ENCODE peak calls at places on chromosomes 2 and 18, in nine cellular contexts. Y is PC-9; H is dorsolateral prefrontal cortex; N is kidney epithelial cell; K is NB4; J is CD4-positive, alpha-beta T cell; F is prostate gland; L is GM13977; V is GM12864. X is an unnamed sample.

GRCh38 chr2:222318026-222318711 is 19.4 kb upstream of the PAX3 start:
- DNase-seq in N (peak), K (peak), V (no peak), H (no peak), Y (peak), F (peak), L (peak), J (no peak), X (no peak)

GRCh38 chr2:207283356-207283755 is 117.6 kb upstream of the KLF7 start:
- DNase-seq in J (no peak), K (peak), L (no peak), Y (no peak), F (no peak), H (no peak), V (no peak), N (no peak), X (no peak)

GRCh38 chr2:21010813-21011439 is 32.9 kb downstream of the APOB start:
- DNase-seq in Y (peak), L (no peak), K (no peak), F (no peak), N (no peak), H (no peak), J (no peak), V (no peak), X (no peak)

GRCh38 chr2:101706121-101706818 is 8.8 kb downstream of the MAP4K4 start:
- DNase-seq in N (no peak), F (no peak), L (no peak), K (no peak), V (no peak), Y (no peak), H (no peak), J (no peak), X (no peak)

GRCh38 chr2:67631474-67631873 is 234.3 kb downstream of the ETAA1 start:
- DNase-seq in J (no peak), F (no peak), H (no peak), N (no peak), K (no peak), Y (no peak), L (no peak), V (no peak), X (no peak)

GRCh38 chr2:101234169-101234938 is 18.3 kb upstream of the CNOT11 start:
- DNase-seq in V (no peak), N (no peak), Y (no peak), H (no peak), L (no peak), J (no peak), F (no peak), K (peak), X (no peak)

GRCh38 chr18:30971338-30971956 is 71.1 kb downstream of the DSC3 start:
- DNase-seq in Y (no peak), H (no peak), K (peak), F (no peak), J (no peak), L (peak), N (no peak), V (no peak), X (no peak)

GRCh38 chr2:113081458-113082210 is 13.9 kb downstream of the IL1F10 start:
- DNase-seq in F (no peak), H (no peak), Y (no peak), L (no peak), N (no peak), J (no peak), V (no peak), K (no peak), X (no peak)

GRCh38 chr2:6186332-6187100 is 494.3 kb downstream of the SOX11 start:
- DNase-seq in H (no peak), Y (peak), N (peak), F (no peak), L (no peak), J (no peak), K (no peak), V (no peak), X (no peak)

GRCh38 chr2:2825516-2826208 is 494.6 kb upstream of the MYT1L start:
- DNase-seq in Y (no peak), L (no peak), K (no peak), F (no peak), V (no peak), J (no peak), N (no peak), H (no peak), X (no peak)

GRCh38 chr2:114709936-114710850 is 267.8 kb downstream of the DPP10 start:
- DNase-seq in J (no peak), K (no peak), V (no peak), F (no peak), H (no peak), Y (no peak), N (no peak), L (no peak), X (no peak)

GRCh38 chr2:218605438-218605837 is 2.3 kb upstream of the PLCD4 start:
- DNase-seq in Y (no peak), L (no peak), N (peak), J (no peak), F (no peak), V (no peak), H (no peak), K (no peak), X (no peak)

DNA sequence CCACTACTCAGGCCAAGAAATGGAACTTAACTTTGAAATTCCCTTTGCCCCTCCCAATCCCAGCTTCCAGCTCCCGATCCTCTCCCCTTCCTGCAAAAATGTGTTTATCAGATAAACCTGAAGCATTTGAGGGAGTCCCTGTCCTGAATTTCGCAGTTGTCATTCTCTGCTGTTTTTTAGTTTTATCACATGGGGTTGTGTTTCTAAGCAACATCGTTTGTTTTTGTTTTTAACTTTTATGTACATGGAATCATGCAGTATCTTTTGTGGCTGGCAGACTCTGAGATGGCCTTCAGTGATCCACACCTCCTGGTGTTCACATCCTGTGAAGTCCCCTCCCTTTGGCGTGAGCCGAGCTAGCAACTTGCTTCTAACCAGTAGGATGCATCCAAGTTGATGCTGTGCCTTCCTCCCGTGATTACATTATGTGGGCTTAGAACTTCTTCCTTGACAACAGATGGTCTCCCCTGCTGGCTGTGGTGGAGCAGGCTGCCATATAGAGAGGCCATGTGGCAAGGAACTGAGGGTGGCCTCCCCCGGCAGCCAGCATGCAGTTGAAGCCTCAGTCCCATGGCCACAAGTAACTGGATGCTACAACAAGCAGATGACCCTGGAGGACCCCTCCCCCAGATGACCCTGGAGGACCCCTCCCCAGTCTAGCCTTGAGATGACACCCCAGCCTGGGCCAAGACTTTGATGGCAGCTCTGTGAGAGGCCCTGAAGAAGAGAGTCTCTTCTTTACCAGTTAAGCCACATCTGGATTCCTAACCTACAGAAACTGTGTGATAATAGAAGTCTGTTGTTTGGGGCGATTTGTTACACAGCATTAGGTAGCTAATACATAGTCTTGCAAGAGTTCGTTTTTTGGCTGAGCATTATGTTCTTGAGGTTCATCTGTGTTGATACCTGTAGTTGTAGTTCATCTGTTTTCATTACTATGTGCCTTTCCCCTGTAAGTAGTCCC is 27.7 kb downstream of the SH3BP4 start:
- DNase-seq in K (no peak), H (no peak), J (no peak), L (no peak), F (no peak), V (no peak), N (no peak), Y (peak), X (no peak)
- TF ChIP-seq CTCF in K (no peak), H (no peak), J (no peak), L (no peak), F (no peak), V (no peak), N (no peak), Y (no peak), X (no peak)

GRCh38 chr2:73987109-73987947 is 2.6 kb downstream of the TET3 start:
- DNase-seq in H (peak), V (no peak), L (no peak), K (peak), Y (no peak), J (no peak), F (peak), N (no peak), X (no peak)
- TF ChIP-seq CTCF in H (peak), V (no peak), L (peak), K (no peak), Y (no peak), J (peak), F (no peak), N (peak), X (no peak)

DNA sequence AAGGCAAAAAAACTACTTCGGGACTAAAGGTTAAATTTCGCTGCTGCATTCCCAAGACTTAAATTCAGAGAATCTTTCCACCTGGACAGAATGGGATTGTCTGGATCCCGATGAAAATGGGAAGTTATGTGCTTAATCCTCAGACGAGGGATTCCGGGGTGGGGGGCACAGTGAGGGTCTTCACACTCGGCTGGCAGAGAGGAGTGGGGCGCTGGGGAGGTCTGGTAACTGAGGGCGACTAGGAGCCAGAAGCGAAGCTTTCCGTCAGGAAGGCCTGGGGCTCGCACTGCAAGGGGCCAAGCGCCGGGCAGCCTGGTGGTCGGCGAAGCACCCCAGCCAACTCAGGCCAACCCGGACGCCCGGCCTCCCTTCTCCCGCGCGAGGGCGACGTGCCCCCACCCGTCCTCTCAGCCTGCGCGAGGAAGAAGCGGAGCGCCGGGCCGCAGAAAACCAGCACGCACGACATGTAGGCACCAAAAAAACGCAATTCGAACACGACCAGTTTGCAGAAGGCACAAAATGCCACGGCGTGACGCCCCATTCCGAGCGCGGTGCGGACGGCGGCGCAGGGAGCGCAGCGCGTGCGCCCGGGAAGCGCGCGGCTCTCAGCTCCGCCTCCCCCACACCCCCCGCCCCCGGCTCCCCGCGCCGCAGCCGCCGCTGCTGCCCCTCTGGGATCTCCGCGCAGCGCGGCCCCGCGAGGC is 188.1 kb downstream of the ZEB2 start:
- DNase-seq in H (peak), V (peak), Y (peak), N (no peak), F (peak), J (no peak), K (no peak), L (no peak), X (no peak)
- TF ChIP-seq CTCF in H (peak), V (peak), Y (no peak), N (peak), F (no peak), J (no peak), K (no peak), L (peak), X (no peak)

GRCh38 chr18:56576826-56577573 is 61.4 kb downstream of the TXNL1 start:
- DNase-seq in J (no peak), F (no peak), H (no peak), N (no peak), Y (no peak), K (no peak), L (no peak), V (no peak), X (no peak)

GRCh38 chr18:56574827-56575226 is 63.6 kb downstream of the TXNL1 start:
- DNase-seq in H (no peak), K (no peak), N (no peak), F (no peak), V (no peak), Y (no peak), J (no peak), L (no peak), X (no peak)

GRCh38 chr18:56570971-56571370 is 67.4 kb downstream of the TXNL1 start:
- DNase-seq in K (no peak), N (no peak), Y (no peak), L (no peak), V (no peak), J (no peak), H (no peak), F (no peak), X (no peak)

DNA sequence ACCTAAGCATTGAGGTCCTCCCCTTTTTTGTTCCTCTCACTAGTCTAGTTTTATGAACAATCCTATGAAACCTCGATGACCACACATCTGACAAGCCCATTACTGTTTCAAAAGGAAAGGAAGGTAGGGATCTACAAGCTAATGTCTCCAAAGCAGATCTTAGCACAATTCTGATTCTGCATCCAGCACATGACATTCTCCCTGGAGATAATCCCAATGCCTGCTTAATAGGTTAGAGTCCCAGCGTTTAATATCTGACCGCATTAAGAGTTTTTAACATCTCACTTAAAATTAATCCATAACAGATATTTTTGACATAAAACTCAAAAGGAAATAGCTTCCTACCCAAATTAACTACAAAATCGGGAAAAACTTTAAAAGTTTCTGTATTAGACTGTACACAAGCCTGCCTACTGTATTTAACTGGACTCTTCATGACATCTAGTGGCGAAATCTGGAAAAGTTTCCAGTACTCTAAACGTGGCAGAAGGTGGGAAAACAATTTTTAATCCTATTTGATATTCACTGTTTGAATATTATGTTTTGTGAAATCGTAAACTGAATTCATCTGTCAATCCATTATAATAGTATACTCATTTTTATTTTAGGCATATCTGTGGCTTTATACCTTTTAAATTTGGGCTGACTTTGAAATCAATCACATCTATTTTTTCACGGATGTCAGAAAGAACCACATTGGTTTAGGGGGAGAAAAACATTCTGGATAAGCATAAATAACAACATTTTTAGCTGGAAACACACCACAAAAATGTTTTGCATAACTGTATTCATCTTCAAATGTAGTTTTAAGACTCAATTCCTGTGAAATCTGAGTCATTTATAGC is 62.4 kb downstream of the TXNL1 start:
- DNase-seq in L (peak), Y (no peak), F (no peak), H (no peak), N (no peak), K (peak), V (peak), J (no peak), X (no peak)
- TF ChIP-seq CTCF in L (peak), Y (peak), F (peak), H (peak), N (peak), K (peak), V (peak), J (peak), X (no peak)

DNA sequence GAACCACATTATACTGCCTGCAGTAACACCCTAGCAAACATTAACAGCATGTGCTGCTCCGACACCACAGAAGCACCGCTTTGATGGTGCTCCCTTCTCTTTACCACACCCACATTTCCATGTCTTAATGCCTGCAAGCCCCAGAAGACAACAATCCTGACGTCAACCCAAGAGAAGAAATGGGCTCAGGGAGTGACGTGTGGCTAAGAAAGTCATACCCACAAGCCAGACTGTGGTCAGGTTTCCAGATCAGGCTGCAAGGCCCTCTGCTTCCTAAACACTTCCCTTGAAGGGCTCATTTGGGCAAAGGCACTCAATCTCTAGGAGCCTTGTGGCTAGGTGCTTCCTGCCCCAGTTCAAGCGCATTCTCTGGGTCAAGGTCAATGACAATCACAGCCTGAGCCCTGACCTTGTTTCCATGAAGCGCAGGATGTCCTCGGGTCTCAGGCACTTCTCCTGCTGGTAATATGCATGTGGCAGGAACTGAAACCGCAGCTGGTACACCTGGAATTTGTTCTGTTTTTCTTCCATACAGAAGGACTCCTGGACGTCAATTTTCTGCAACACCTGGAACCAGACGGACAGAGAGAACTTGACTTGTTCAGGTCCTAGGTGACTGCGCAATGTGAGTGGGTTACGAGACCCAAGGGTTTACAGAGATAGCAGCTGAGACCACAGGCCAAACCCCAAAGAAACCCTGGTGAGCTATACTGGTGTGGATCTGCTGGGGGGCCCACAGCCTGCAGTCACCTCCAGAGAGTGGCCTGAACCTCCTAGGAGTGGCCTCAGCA is 67.2 kb downstream of the POLR1A start:
- DNase-seq in K (peak), N (peak), J (peak), V (no peak), Y (no peak), H (no peak), L (no peak), F (no peak), X (peak)
- TF ChIP-seq CTCF in K (no peak), N (no peak), J (no peak), V (no peak), Y (no peak), H (no peak), L (no peak), F (no peak), X (no peak)

GRCh38 chr2:65033178-65033577 is 23.0 kb upstream of the CEP68 start:
- DNase-seq in Y (no peak), K (peak), H (no peak), L (no peak), F (no peak), N (no peak), J (no peak), V (no peak), X (no peak)
- TF ChIP-seq CTCF in Y (no peak), K (peak), H (peak), L (peak), F (no peak), N (no peak), J (no peak), V (peak), X (no peak)

GRCh38 chr2:46249654-46250053 is 47.6 kb upstream of the EPAS1 start:
- DNase-seq in F (no peak), K (no peak), V (no peak), N (no peak), Y (no peak), J (no peak), L (no peak), H (no peak), X (no peak)
- TF ChIP-seq CTCF in F (no peak), K (no peak), V (no peak), N (no peak), Y (peak), J (no peak), L (no peak), H (no peak), X (no peak)

GRCh38 chr2:200578778-200579177 is 7.0 kb upstream of the AOX1 start:
- DNase-seq in H (no peak), J (no peak), V (no peak), L (no peak), K (peak), N (no peak), Y (no peak), F (no peak), X (no peak)

GRCh38 chr2:200575957-200576356 is 9.9 kb upstream of the AOX1 start:
- DNase-seq in K (peak), F (no peak), V (no peak), J (no peak), H (no peak), Y (no peak), N (no peak), L (no peak), X (no peak)

GRCh38 chr2:200577000-200577399 is 8.8 kb upstream of the AOX1 start:
- DNase-seq in Y (no peak), K (no peak), J (no peak), F (no peak), H (no peak), N (no peak), L (no peak), V (no peak), X (no peak)
- TF ChIP-seq CTCF in Y (no peak), K (no peak), J (no peak), F (no peak), H (no peak), N (no peak), L (no peak), V (no peak), X (no peak)

GRCh38 chr18:48342125-48342524 is 67.1 kb downstream of the ZBTB7C start:
- DNase-seq in V (no peak), Y (no peak), H (peak), L (no peak), F (no peak), K (no peak), J (no peak), N (no peak), X (no peak)

GRCh38 chr18:48347756-48348326 is 61.3 kb downstream of the ZBTB7C start:
- DNase-seq in Y (no peak), L (no peak), H (no peak), J (no peak), N (no peak), V (no peak), F (no peak), K (no peak), X (no peak)

GRCh38 chr18:48348739-48349138 is 60.4 kb downstream of the ZBTB7C start:
- DNase-seq in Y (no peak), F (no peak), L (no peak), K (no peak), H (no peak), N (no peak), V (no peak), J (no peak), X (no peak)

GRCh38 chr18:48342588-48342987 is 66.6 kb downstream of the ZBTB7C start:
- DNase-seq in J (no peak), F (no peak), V (no peak), N (no peak), H (no peak), L (no peak), Y (no peak), K (no peak), X (no peak)

GRCh38 chr18:48345596-48345995 is 63.6 kb downstream of the ZBTB7C start:
- DNase-seq in F (no peak), H (no peak), Y (no peak), N (no peak), K (peak), V (no peak), J (no peak), L (no peak), X (no peak)
- TF ChIP-seq CTCF in F (no peak), H (peak), Y (peak), N (peak), K (no peak), V (no peak), J (no peak), L (no peak), X (no peak)